ENCODE peak calls at places on chromosomes 2 and 18, in eight cellular contexts. K is choroid plexus epithelial cell; D is PC-3; H is brain microvascular endothelial cell; R is astrocyte of the spinal cord; N is naive thymus-derived CD4-positive, alpha-beta T cell; T is fibroblast of mammary gland; Q is Peyer's patch. G is an unnamed sample.

GRCh38 chr2:30282721-30283120 is 51.4 kb downstream of the LBH start:
- DNase-seq in K (no peak), D (no peak), H (no peak), R (no peak), N (no peak), T (no peak), Q (no peak), G (no peak)

GRCh38 chr2:230348792-230349191 is 21.8 kb downstream of the SP140L start:
- DNase-seq in K (no peak), D (no peak), H (no peak), R (no peak), N (no peak), T (no peak), Q (no peak), G (no peak)

GRCh38 chr18:54119524-54120019 is 104.9 kb downstream of the MBD2 start:
- DNase-seq in K (peak), D (peak), H (peak), R (peak), N (peak), T (peak), Q (no peak), G (peak)

GRCh38 chr2:101125374-101125773 is 25.8 kb downstream of the TBC1D8 start:
- DNase-seq in K (peak), D (peak), H (no peak), R (no peak), N (no peak), T (peak), Q (no peak), G (peak)

GRCh38 chr2:118529931-118530330 is 317.5 kb downstream of the EN1 start:
- DNase-seq in K (no peak), D (no peak), H (no peak), R (no peak), N (no peak), T (no peak), Q (no peak), G (no peak)

GRCh38 chr18:50231621-50232020 is 34.7 kb downstream of the CFAP53 start:
- DNase-seq in K (no peak), D (no peak), H (no peak), R (no peak), N (no peak), T (peak), Q (no peak), G (no peak)

GRCh38 chr18:39053569-39053968 is 1488.0 kb upstream of the CELF4 start:
- DNase-seq in K (no peak), D (no peak), H (no peak), R (no peak), N (no peak), T (no peak), Q (no peak), G (no peak)

GRCh38 chr2:10370390-10370789 is 67.7 kb downstream of the HPCAL1 start:
- DNase-seq in K (no peak), D (no peak), H (no peak), R (no peak), N (no peak), T (no peak), Q (no peak), G (no peak)

GRCh38 chr2:234130734-234131133 is 80.2 kb downstream of the SPP2 start:
- DNase-seq in K (peak), D (no peak), H (no peak), R (peak), N (no peak), T (no peak), Q (no peak), G (peak)

GRCh38 chr2:100592226-100592625 is 29.4 kb downstream of the PDCL3 start:
- DNase-seq in K (peak), D (no peak), H (no peak), R (no peak), N (no peak), T (peak), Q (no peak), G (peak)

GRCh38 chr2:232878855-232879617 is 9.0 kb downstream of the SNORC start:
- DNase-seq in K (no peak), D (no peak), H (no peak), R (no peak), N (no peak), T (no peak), Q (no peak), G (no peak)

GRCh38 chr2:220296174-220296573 is 668.7 kb downstream of the SLC4A3 start:
- DNase-seq in K (peak), D (no peak), H (no peak), R (no peak), N (no peak), T (no peak), Q (no peak), G (no peak)

GRCh38 chr2:110771549-110772382 is 39.4 kb downstream of the ACOXL start:
- DNase-seq in K (no peak), D (peak), H (no peak), R (no peak), N (no peak), T (no peak), Q (no peak), G (no peak)

GRCh38 chr2:158667567-158667966 is 127.5 kb upstream of the DAPL1 start:
- DNase-seq in K (peak), D (peak), H (peak), R (peak), N (no peak), T (peak), Q (no peak), G (peak)

GRCh38 chr2:152408260-152408659 is 73.3 kb downstream of the FMNL2 start:
- DNase-seq in K (no peak), D (no peak), H (no peak), R (no peak), N (no peak), T (no peak), Q (no peak), G (no peak)

GRCh38 chr2:231189571-231190495 is 8.6 kb upstream of the ARMC9 start:
- DNase-seq in K (peak), D (no peak), H (peak), R (peak), N (no peak), T (peak), Q (no peak), G (no peak)

DNA sequence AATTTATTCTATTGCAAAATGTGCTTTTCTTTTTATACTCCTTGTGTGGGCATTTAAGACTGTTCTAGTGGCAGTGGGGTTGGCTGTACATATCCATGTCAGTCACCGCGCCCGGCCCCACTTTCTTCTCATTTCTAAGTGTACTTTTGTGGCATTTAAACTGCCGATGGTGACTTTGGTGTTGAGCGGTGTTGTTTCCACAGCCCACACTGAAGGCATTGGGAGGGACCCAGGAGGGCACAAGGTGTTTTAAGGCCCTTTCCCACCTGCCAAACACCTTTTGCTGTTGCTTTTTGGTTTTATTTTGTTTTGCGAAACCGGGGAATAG is 369.7 kb downstream of the MTX2 start:
- DNase-seq in K (no peak), D (no peak), H (no peak), R (no peak), N (no peak), T (no peak), Q (no peak), G (no peak)
- H3K4me3 ChIP-seq in K (no peak), D (peak), H (no peak), R (no peak), N (no peak), T (no peak), Q (no peak), G (peak)

GRCh38 chr2:177393381-177393780 is 808 bp downstream of the AGPS start:
- DNase-seq in K (peak), D (peak), H (peak), R (peak), N (peak), T (no peak), Q (no peak), G (peak)

GRCh38 chr2:177392373-177393246 is at the start of gene AGPS:
- DNase-seq in K (peak), D (peak), H (peak), R (peak), N (peak), T (peak), Q (peak), G (peak)

GRCh38 chr2:177393824-177394614 is 1.4 kb downstream of the AGPS start:
- DNase-seq in K (no peak), D (peak), H (no peak), R (no peak), N (no peak), T (no peak), Q (no peak), G (no peak)

GRCh38 chr2:177394622-177395021 is 2.0 kb downstream of the AGPS start:
- DNase-seq in K (no peak), D (no peak), H (no peak), R (no peak), N (no peak), T (no peak), Q (no peak), G (no peak)

DNA sequence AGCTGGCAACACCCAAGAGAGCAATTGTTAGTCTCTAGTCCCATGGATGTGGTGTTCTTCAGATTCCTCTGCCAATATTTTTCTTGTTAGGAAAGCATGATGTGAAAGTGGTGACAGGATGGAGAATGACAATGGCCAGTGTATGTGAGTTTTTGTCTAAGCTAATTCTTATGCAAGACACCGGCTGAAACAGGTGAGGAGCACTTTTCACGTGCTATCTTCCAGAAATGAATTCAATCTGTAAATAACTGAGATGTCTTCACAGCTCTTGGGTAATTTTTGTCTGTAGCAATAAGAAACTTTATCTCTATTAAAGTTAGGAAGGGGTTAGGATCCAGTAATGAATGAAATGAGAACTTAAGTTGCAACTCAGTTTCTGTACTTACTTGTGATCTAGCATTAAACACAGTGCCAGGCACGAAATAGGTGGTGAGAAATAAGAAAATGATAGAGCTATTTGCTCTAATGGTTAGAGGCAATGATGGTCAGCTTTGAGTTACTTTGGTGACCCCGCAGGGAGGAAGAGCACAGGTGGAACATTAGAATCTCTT is 676 bp upstream of the AGPS start:
- DNase-seq in K (no peak), D (no peak), H (no peak), R (no peak), N (no peak), T (no peak), Q (no peak), G (peak)
- H3K4me3 ChIP-seq in K (peak), D (peak), H (peak), R (peak), N (peak), T (peak), Q (peak), G (peak)

DNA sequence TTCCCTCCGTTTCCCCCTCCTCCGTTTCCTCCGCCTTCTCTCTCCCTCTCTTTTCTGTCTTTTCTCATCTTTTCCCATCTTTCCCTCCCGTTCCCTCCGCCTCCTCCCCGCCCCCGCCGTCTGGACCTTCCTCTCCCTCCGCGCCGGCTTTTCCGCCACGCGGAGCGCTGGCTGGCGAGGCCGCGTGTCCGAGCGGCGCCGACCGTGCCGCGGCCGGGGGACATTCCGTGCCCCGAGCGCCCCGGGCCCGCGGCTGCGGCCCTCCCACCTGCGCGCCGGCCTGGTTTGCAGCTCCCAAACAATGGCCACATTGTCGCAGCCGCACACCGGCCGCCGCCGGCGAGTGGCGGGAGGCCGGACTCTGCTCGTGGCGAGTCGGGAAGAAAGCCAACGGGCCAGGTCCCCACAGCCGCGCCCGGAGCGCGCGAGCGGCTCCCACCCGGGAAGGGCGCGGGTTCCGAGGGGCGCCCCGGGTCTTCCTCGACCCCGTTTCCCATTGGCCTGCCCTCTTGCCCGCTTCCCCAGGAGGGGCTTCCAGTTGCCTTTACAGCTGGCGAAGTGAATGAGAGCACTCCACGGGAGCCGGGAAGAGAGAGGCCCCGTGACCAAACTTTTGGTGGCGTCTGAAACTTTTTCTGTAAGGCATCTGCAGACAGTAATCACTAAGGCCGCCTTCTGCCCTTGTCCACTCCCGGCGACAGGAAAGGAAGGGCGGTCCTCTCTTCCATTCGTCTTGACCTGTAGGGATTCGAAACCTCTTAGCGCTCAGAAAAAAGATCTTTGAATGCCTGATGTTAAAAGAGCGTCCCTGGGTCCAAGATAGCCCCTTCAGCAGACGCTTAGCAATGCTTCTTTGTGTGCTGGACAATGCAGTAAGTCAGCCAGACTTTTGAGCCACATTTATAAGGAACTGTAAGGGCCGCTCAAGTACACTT is 6.1 kb downstream of the GLI2 start:
- DNase-seq in K (no peak), D (peak), H (no peak), R (no peak), N (no peak), T (no peak), Q (no peak), G (peak)
- H3K4me3 ChIP-seq in K (peak), D (peak), H (peak), R (peak), N (no peak), T (peak), Q (peak), G (peak)

GRCh38 chr2:142515493-142515892 is 362.0 kb upstream of the KYNU start:
- DNase-seq in K (no peak), D (no peak), H (no peak), R (no peak), N (no peak), T (no peak), Q (no peak), G (no peak)
- H3K4me3 ChIP-seq in K (no peak), D (no peak), H (no peak), R (no peak), N (no peak), T (no peak), Q (no peak), G (no peak)

GRCh38 chr2:74499269-74499939 is at the start of gene LBX2:
- DNase-seq in K (no peak), D (no peak), H (no peak), R (peak), N (no peak), T (no peak), Q (peak), G (peak)
- H3K4me3 ChIP-seq in K (peak), D (peak), H (peak), R (peak), N (peak), T (peak), Q (peak), G (peak)

GRCh38 chr2:172927381-172928357 is 148.0 kb upstream of the MAP3K20 start:
- DNase-seq in K (peak), D (no peak), H (peak), R (peak), N (no peak), T (peak), Q (no peak), G (peak)
- H3K4me3 ChIP-seq in K (peak), D (no peak), H (no peak), R (no peak), N (no peak), T (no peak), Q (no peak), G (peak)

DNA sequence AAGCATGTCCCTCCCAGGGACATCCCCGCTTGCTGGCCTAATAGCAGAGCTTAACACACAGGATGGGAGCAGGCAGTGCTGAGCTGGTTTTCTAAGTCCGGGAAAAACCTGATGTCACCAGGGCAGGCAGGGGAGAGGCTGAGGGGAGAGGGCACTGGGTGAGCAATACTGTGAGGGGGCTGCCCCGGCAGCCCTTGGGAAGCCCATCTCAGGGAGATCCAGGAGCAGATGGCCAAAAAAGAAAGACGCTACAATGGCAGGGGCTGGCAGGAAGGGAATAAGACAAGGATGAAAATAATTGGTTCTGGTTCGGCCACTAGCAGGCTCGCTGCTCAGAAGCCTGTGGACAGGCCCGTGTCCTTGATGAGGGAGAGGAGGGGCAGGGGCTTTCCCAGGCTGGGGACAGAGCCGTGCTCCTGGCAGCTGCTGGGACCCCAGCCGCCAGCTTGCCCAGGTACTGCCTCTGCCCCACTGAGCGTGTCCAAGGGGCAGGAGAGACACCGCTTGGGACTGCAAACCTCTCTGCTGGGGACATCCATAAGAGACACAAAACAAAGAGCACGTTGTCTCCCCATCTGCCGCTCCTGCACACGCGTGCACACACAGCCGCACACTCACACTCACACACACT is 30.2 kb downstream of the SMAD7 start:
- DNase-seq in K (no peak), D (no peak), H (no peak), R (no peak), N (no peak), T (no peak), Q (peak), G (no peak)
- H3K4me3 ChIP-seq in K (no peak), D (no peak), H (no peak), R (no peak), N (no peak), T (no peak), Q (no peak), G (no peak)